ENCODE peak calls at places on chromosomes 12 and 14, in five cellular contexts. Z is lower leg skin, H is choroid plexus epithelial cell, A is astrocyte of the spinal cord, I is fibroblast of pulmonary artery. L is an unnamed sample.

GRCh38 chr12:66693901-66694513 is 15.1 kb upstream of the GRIP1 start:
- DNase-seq in A (peak; percentile 76), H (peak; percentile 89), Z (no peak), I (peak; percentile 79), L (no peak)

GRCh38 chr12:109244043-109244442 is 65.0 kb downstream of the FOXN4 start:
- DNase-seq in I (no peak), A (no peak), H (no peak), Z (no peak), L (no peak)

GRCh38 chr12:30064906-30065305 is 281.2 kb upstream of the TMTC1 start:
- DNase-seq in Z (no peak), I (no peak), H (no peak), A (no peak), L (no peak)

GRCh38 chr12:49543914-49544815 is 5.3 kb downstream of the KCNH3 start:
- DNase-seq in Z (peak; percentile 84), I (no peak), A (no peak), H (peak; percentile 43), L (no peak)

GRCh38 chr14:71931492-71932228 is 569 bp upstream of the RGS6 start:
- DNase-seq in A (no peak), Z (no peak), H (peak; percentile 1), I (no peak), L (no peak)

GRCh38 chr12:88503344-88503743 is 76.9 kb downstream of the KITLG start:
- DNase-seq in Z (no peak), A (no peak), H (no peak), I (no peak), L (no peak)

GRCh38 chr12:88578821-88579518 is 1.3 kb downstream of the KITLG start:
- DNase-seq in Z (peak; percentile 83), A (no peak), I (no peak), H (peak; percentile 20), L (no peak)

GRCh38 chr12:98968896-98969295 is 323.8 kb downstream of the APAF1 start:
- DNase-seq in A (no peak), Z (no peak), H (no peak), I (no peak), L (no peak)

GRCh38 chr14:59595071-59595470 is 18.5 kb upstream of the CCDC175 start:
- DNase-seq in I (no peak), A (no peak), Z (no peak), H (no peak), L (no peak)

GRCh38 chr14:51880810-51881580 is 20.6 kb downstream of the GNG2 start:
- DNase-seq in A (peak; percentile 59), H (peak; percentile 75), Z (no peak), I (peak; percentile 11), L (no peak)

GRCh38 chr12:57124259-57124877 is 3.9 kb upstream of the LRP1 start:
- DNase-seq in A (peak; percentile 66), H (peak; percentile 81), Z (peak; percentile 94), I (peak; percentile 81), L (no peak)

GRCh38 chr12:92294676-92295440 is 149.2 kb upstream of the BTG1 start:
- DNase-seq in A (no peak), H (no peak), Z (no peak), I (peak; percentile 39), L (no peak)

GRCh38 chr14:89466939-89467338 is 49.9 kb upstream of the FOXN3 start:
- DNase-seq in H (no peak), I (no peak), Z (peak; percentile 89), A (no peak), L (no peak)

GRCh38 chr12:507261-507853 is 47.6 kb downstream of the B4GALNT3 start:
- DNase-seq in H (no peak), I (no peak), Z (peak; percentile 74), A (no peak), L (no peak)

GRCh38 chr12:40312982-40313576 is 88.3 kb downstream of the LRRK2 start:
- DNase-seq in I (peak; percentile 57), Z (no peak), H (peak; percentile 70), A (peak; percentile 55), L (no peak)

GRCh38 chr12:4307593-4308333 is 13.2 kb upstream of the TIGAR start:
- DNase-seq in H (peak; percentile 89), I (peak; percentile 82), Z (peak; percentile 87), A (peak; percentile 80), L (no peak)

GRCh38 chr14:31937730-31938346 is 139.3 kb upstream of the ARHGAP5 start:
- DNase-seq in Z (no peak), I (peak; percentile 62), A (peak; percentile 69), H (peak; percentile 69), L (no peak)

GRCh38 chr14:26128931-26129674 is 468.7 kb downstream of the NOVA1 start:
- DNase-seq in I (peak; percentile 73), Z (no peak), H (peak; percentile 89), A (peak; percentile 83), L (no peak)

GRCh38 chr12:51951843-51952722 is 584 bp downstream of the ACVR1B start:
- DNase-seq in Z (peak; percentile 88), I (no peak), H (no peak), A (no peak), L (peak; percentile 75)

GRCh38 chr12:27347779-27348178 is 15.1 kb downstream of the BMAL2 start:
- DNase-seq in I (no peak), H (no peak), A (no peak), Z (no peak), L (no peak)

GRCh38 chr12:93536766-93537515 is 35.5 kb upstream of the SOCS2 start:
- DNase-seq in Z (no peak), H (no peak), A (no peak), I (no peak), L (no peak)

GRCh38 chr14:32027255-32027939 is 49.7 kb upstream of the ARHGAP5 start:
- DNase-seq in H (peak; percentile 58), A (peak; percentile 17), Z (no peak), I (peak; percentile 31), L (no peak)

GRCh38 chr14:104092931-104093365 is 7.4 kb downstream of the ASPG start:
- DNase-seq in H (no peak), I (no peak), A (no peak), Z (no peak), L (no peak)

GRCh38 chr14:100692859-100693558 is 33.7 kb upstream of the DLK1 start:
- DNase-seq in I (peak; percentile 66), H (peak; percentile 78), A (peak; percentile 95), Z (no peak), L (no peak)

GRCh38 chr14:100679707-100680438 is 46.8 kb upstream of the DLK1 start:
- DNase-seq in H (peak; percentile 96), Z (no peak), A (peak; percentile 91), I (peak; percentile 62), L (no peak)

GRCh38 chr12:108239378-108239777 is 99.7 kb downstream of the CMKLR1 start:
- DNase-seq in Z (peak; percentile 53), I (no peak), H (no peak), A (no peak), L (no peak)

GRCh38 chr14:72518809-72519377 is 375.0 kb downstream of the DPF3 start:
- DNase-seq in A (no peak), I (no peak), Z (no peak), H (no peak), L (no peak)

GRCh38 chr14:24665440-24665991 is 31.5 kb upstream of the GZMB start:
- DNase-seq in H (no peak), I (no peak), Z (no peak), A (no peak), L (no peak)

GRCh38 chr14:106691601-106692291 is 1165.4 kb downstream of the TMEM121 start:
- DNase-seq in H (no peak), I (no peak), Z (no peak), A (no peak), L (no peak)
- TF ChIP-seq CTCF in H (peak; percentile 12), I (no peak), Z (no peak), A (peak; percentile 11), L (no peak)

GRCh38 chr14:35285991-35286564 is 6.1 kb upstream of the PSMA6 start:
- DNase-seq in I (no peak), Z (no peak), A (no peak), H (no peak), L (no peak)
- H3K4me3 ChIP-seq in I (no peak overlapping the region), Z (no peak overlapping the region), A (no peak overlapping the region), H (no peak overlapping the region), L (no peak overlapping the region)

GRCh38 chr14:105317546-105317945 is 3.0 kb downstream of the PACS2 start:
- DNase-seq in Z (peak; percentile 89), I (peak; percentile 38), H (no peak), A (peak; percentile 33), L (no peak)
- TF ChIP-seq CTCF in Z (no peak), I (no peak), H (no peak), A (no peak), L (no peak)

GRCh38 chr14:61489527-61489926 is 168.1 kb downstream of the PRKCH start:
- DNase-seq in Z (no peak), I (no peak), A (no peak), H (no peak), L (no peak)

GRCh38 chr14:61486930-61487495 is 165.6 kb downstream of the PRKCH start:
- DNase-seq in A (no peak), Z (no peak), I (no peak), H (no peak), L (no peak)

GRCh38 chr14:61489002-61489401 is 167.6 kb downstream of the PRKCH start:
- DNase-seq in H (no peak), A (no peak), I (no peak), Z (no peak), L (no peak)

GRCh38 chr14:61489932-61490331 is 168.6 kb downstream of the PRKCH start:
- DNase-seq in A (no peak), Z (no peak), H (no peak), I (no peak), L (no peak)

DNA sequence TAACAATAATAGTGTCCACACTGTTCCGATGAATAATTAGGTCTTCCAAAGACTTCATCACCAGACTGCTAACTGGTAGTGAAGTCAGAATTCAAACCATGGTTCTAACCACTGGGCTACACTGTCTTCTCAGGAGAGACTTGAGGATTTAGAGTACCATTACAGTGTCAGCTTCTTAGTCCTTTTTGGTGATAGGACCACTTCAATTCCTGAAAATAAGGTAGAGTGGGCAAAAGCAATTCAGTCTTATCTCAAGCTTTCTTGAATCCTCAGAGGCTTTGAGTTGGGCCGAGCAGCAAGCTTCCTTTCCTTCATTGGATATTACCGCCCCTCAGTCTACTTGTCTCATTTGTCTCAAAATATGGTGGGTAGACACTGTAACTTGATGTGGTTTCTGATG is 167.0 kb downstream of the PRKCH start:
- DNase-seq in H (no peak), I (no peak), A (no peak), Z (no peak), L (no peak)
- H3K4me3 ChIP-seq in H (no peak overlapping the region), I (no peak overlapping the region), A (no peak overlapping the region), Z (no peak overlapping the region), L (no peak overlapping the region)

GRCh38 chr12:62123721-62124203 is 136.4 kb upstream of the USP15 start:
- DNase-seq in A (peak; percentile 48), Z (no peak), I (peak; percentile 66), H (peak; percentile 81), L (no peak)
- TF ChIP-seq CTCF in A (peak; percentile 87), Z (no peak), I (peak; percentile 85), H (peak; percentile 90), L (peak; percentile 33)

GRCh38 chr12:70467476-70467875 is 101.4 kb downstream of the KCNMB4 start:
- DNase-seq in H (no peak), Z (no peak), I (no peak), A (no peak), L (no peak)
- H3K4me3 ChIP-seq in H (no peak overlapping the region), Z (no peak overlapping the region), I (no peak overlapping the region), A (no peak overlapping the region), L (no peak overlapping the region)

GRCh38 chr14:65414961-65415589 is 2.5 kb downstream of the FUT8 start:
- DNase-seq in Z (no peak), H (peak; percentile 68), I (peak; percentile 69), A (peak; percentile 59), L (no peak)
- TF ChIP-seq CTCF in Z (no peak), H (peak; percentile 61), I (peak; percentile 57), A (peak; percentile 56), L (no peak)

GRCh38 chr12:54007538-54008259 is 1.1 kb upstream of the HOXC8 start:
- DNase-seq in H (no peak), I (no peak), Z (no peak), A (no peak), L (no peak)
- H3K4me3 ChIP-seq in H (no peak overlapping the region), I (no peak overlapping the region), Z (no peak overlapping the region), A (no peak overlapping the region), L (no peak overlapping the region)